ENCODE peak calls at places on chromosomes 6 and 20, in five cellular contexts. One of them, this sample, is unnamed.

GRCh38 chr6:91708534-91708933 is 1121.7 kb upstream of the MAP3K7 start:
- DNase-seq in anterior cingulate cortex: no peak
- DNase-seq in bronchial epithelial cell: peak
- DNase-seq in activated gamma-delta T cell treated with anti-CD3 and anti-CD28 coated beads, Interleukin-2, amount 50 U/mL, for 16 hours: no peak
- DNase-seq in HFF-Myc: no peak
- DNase-seq in this sample: no peak

GRCh38 chr20:11777861-11778570 is 139.7 kb upstream of the BTBD3 start:
- DNase-seq in anterior cingulate cortex: no peak
- DNase-seq in bronchial epithelial cell: no peak
- DNase-seq in activated gamma-delta T cell treated with anti-CD3 and anti-CD28 coated beads, Interleukin-2, amount 50 U/mL, for 16 hours: no peak
- DNase-seq in HFF-Myc: no peak
- DNase-seq in this sample: peak

GRCh38 chr20:36472656-36473071 is 68.7 kb upstream of the MYL9 start:
- DNase-seq in anterior cingulate cortex: no peak
- DNase-seq in bronchial epithelial cell: peak
- DNase-seq in activated gamma-delta T cell treated with anti-CD3 and anti-CD28 coated beads, Interleukin-2, amount 50 U/mL, for 16 hours: no peak
- DNase-seq in HFF-Myc: no peak
- DNase-seq in this sample: peak

GRCh38 chr6:36387440-36388303 is at the start of gene ETV7:
- DNase-seq in anterior cingulate cortex: no peak
- DNase-seq in bronchial epithelial cell: no peak
- DNase-seq in activated gamma-delta T cell treated with anti-CD3 and anti-CD28 coated beads, Interleukin-2, amount 50 U/mL, for 16 hours: no peak
- DNase-seq in HFF-Myc: no peak
- DNase-seq in this sample: peak

GRCh38 chr20:3781153-3781910 is at the start of gene SPEF1:
- DNase-seq in anterior cingulate cortex: peak
- DNase-seq in bronchial epithelial cell: peak
- DNase-seq in activated gamma-delta T cell treated with anti-CD3 and anti-CD28 coated beads, Interleukin-2, amount 50 U/mL, for 16 hours: no peak
- DNase-seq in HFF-Myc: peak
- DNase-seq in this sample: peak

GRCh38 chr6:112920994-112921393 is 573.9 kb downstream of the RFPL4B start:
- DNase-seq in anterior cingulate cortex: no peak
- DNase-seq in bronchial epithelial cell: no peak
- DNase-seq in activated gamma-delta T cell treated with anti-CD3 and anti-CD28 coated beads, Interleukin-2, amount 50 U/mL, for 16 hours: no peak
- DNase-seq in HFF-Myc: no peak
- DNase-seq in this sample: no peak

GRCh38 chr6:106556368-106556960 is 72.8 kb downstream of the RTN4IP1 start:
- DNase-seq in anterior cingulate cortex: no peak
- DNase-seq in bronchial epithelial cell: peak
- DNase-seq in activated gamma-delta T cell treated with anti-CD3 and anti-CD28 coated beads, Interleukin-2, amount 50 U/mL, for 16 hours: no peak
- DNase-seq in HFF-Myc: no peak
- DNase-seq in this sample: peak

GRCh38 chr20:63118303-63118670 is 97.6 kb downstream of the YTHDF1 start:
- DNase-seq in anterior cingulate cortex: no peak
- DNase-seq in bronchial epithelial cell: no peak
- DNase-seq in activated gamma-delta T cell treated with anti-CD3 and anti-CD28 coated beads, Interleukin-2, amount 50 U/mL, for 16 hours: no peak
- DNase-seq in HFF-Myc: no peak
- DNase-seq in this sample: no peak

GRCh38 chr6:41713650-41714291 is 21.6 kb downstream of the TFEB start:
- DNase-seq in anterior cingulate cortex: peak
- DNase-seq in bronchial epithelial cell: peak
- DNase-seq in activated gamma-delta T cell treated with anti-CD3 and anti-CD28 coated beads, Interleukin-2, amount 50 U/mL, for 16 hours: no peak
- DNase-seq in HFF-Myc: no peak
- DNase-seq in this sample: peak

GRCh38 chr6:25022140-25022553 is 86.4 kb upstream of the RIPOR2 start:
- DNase-seq in anterior cingulate cortex: no peak
- DNase-seq in bronchial epithelial cell: peak
- DNase-seq in activated gamma-delta T cell treated with anti-CD3 and anti-CD28 coated beads, Interleukin-2, amount 50 U/mL, for 16 hours: no peak
- DNase-seq in HFF-Myc: no peak
- DNase-seq in this sample: no peak

GRCh38 chr6:155026366-155027045 is 31.4 kb downstream of the TIAM2 start:
- DNase-seq in anterior cingulate cortex: no peak
- DNase-seq in bronchial epithelial cell: peak
- DNase-seq in activated gamma-delta T cell treated with anti-CD3 and anti-CD28 coated beads, Interleukin-2, amount 50 U/mL, for 16 hours: no peak
- DNase-seq in HFF-Myc: peak
- DNase-seq in this sample: peak